ENCODE peak calls at places on chromosomes 16 and 17, in eight cellular contexts. G, R, N, E, T, W, D and S are unnamed samples.

GRCh38 chr16:74485916-74486315 is 64.6 kb upstream of the CLEC18B start:
- DNase-seq in G (no peak), R (no peak), N (no peak), E (no peak), T (no peak), W (no peak), D (no peak), S (no peak)

GRCh38 chr16:17305694-17306093 is 165.1 kb downstream of the XYLT1 start:
- DNase-seq in G (no peak), R (no peak), N (no peak), E (no peak), T (no peak), W (peak), D (no peak), S (no peak)

GRCh38 chr16:57593990-57594389 is 34.4 kb upstream of the ADGRG1 start:
- DNase-seq in G (no peak), R (no peak), N (no peak), E (no peak), T (no peak), W (no peak), D (no peak), S (no peak)

GRCh38 chr17:9170822-9171221 is 149.5 kb downstream of the NTN1 start:
- DNase-seq in G (no peak), R (no peak), N (no peak), E (no peak), T (no peak), W (no peak), D (no peak), S (no peak)

GRCh38 chr16:85306071-85306792 is 194.0 kb upstream of the CIBAR2 start:
- DNase-seq in G (peak), R (peak), N (no peak), E (peak), T (peak), W (peak), D (peak), S (peak)

GRCh38 chr17:81223758-81224122 is 975 bp upstream of the CEP131 start:
- DNase-seq in G (no peak), R (no peak), N (no peak), E (no peak), T (no peak), W (no peak), D (no peak), S (no peak)

GRCh38 chr16:69744363-69745231 is 10.1 kb downstream of the NOB1 start:
- DNase-seq in G (no peak), R (no peak), N (no peak), E (no peak), T (no peak), W (no peak), D (no peak), S (no peak)

GRCh38 chr16:67922740-67923139 is 8.9 kb downstream of the CTRL start:
- DNase-seq in G (no peak), R (no peak), N (peak), E (no peak), T (no peak), W (no peak), D (no peak), S (no peak)

GRCh38 chr16:57133101-57133500 is 40.7 kb downstream of the CPNE2 start:
- DNase-seq in G (no peak), R (no peak), N (no peak), E (no peak), T (no peak), W (no peak), D (no peak), S (no peak)

GRCh38 chr16:19879241-19879792 is 5.3 kb downstream of the GPRC5B start:
- DNase-seq in G (peak), R (no peak), N (peak), E (no peak), T (no peak), W (no peak), D (no peak), S (no peak)